ENCODE peak calls at places on chromosomes 6 and 20, in seven cellular contexts. One of them, this sample, is unnamed.

GRCh38 chr6:146526192-146526591 is 17.4 kb upstream of the RAB32 start:
- DNase-seq in aorta: no peak
- DNase-seq in body of pancreas: no peak
- DNase-seq in psoas muscle: no peak
- DNase-seq in spleen: no peak
- DNase-seq in heart right ventricle: no peak
- DNase-seq in Peyer's patch: no peak
- DNase-seq in this sample: no peak

GRCh38 chr20:41717464-41717863 is 99.3 kb upstream of the CHD6 start:
- DNase-seq in aorta: peak
- DNase-seq in body of pancreas: no peak
- DNase-seq in psoas muscle: no peak
- DNase-seq in spleen: no peak
- DNase-seq in heart right ventricle: no peak
- DNase-seq in Peyer's patch: no peak
- DNase-seq in this sample: no peak

GRCh38 chr6:149470948-149471347 is 13.9 kb downstream of the ZC3H12D start:
- DNase-seq in aorta: no peak
- DNase-seq in body of pancreas: no peak
- DNase-seq in psoas muscle: no peak
- DNase-seq in spleen: peak
- DNase-seq in heart right ventricle: no peak
- DNase-seq in Peyer's patch: no peak
- DNase-seq in this sample: no peak

GRCh38 chr20:34768105-34768504 is 57.3 kb downstream of the NCOA6 start:
- DNase-seq in aorta: no peak
- DNase-seq in body of pancreas: no peak
- DNase-seq in psoas muscle: no peak
- DNase-seq in spleen: no peak
- DNase-seq in heart right ventricle: no peak
- DNase-seq in Peyer's patch: no peak
- DNase-seq in this sample: no peak

GRCh38 chr6:118952683-118953082 is 17.7 kb upstream of the MCM9 start:
- DNase-seq in aorta: no peak
- DNase-seq in body of pancreas: no peak
- DNase-seq in psoas muscle: no peak
- DNase-seq in spleen: no peak
- DNase-seq in heart right ventricle: no peak
- DNase-seq in Peyer's patch: no peak
- DNase-seq in this sample: no peak

GRCh38 chr6:44727651-44728630 is 340.4 kb downstream of the CDC5L start:
- DNase-seq in aorta: no peak
- DNase-seq in body of pancreas: no peak
- DNase-seq in psoas muscle: no peak
- DNase-seq in spleen: no peak
- DNase-seq in heart right ventricle: no peak
- DNase-seq in Peyer's patch: no peak
- DNase-seq in this sample: no peak

GRCh38 chr20:11274137-11274536 is 600.3 kb upstream of the JAG1 start:
- DNase-seq in aorta: peak
- DNase-seq in body of pancreas: peak
- DNase-seq in psoas muscle: no peak
- DNase-seq in spleen: no peak
- DNase-seq in heart right ventricle: no peak
- DNase-seq in Peyer's patch: peak
- DNase-seq in this sample: peak

GRCh38 chr6:30097902-30098606 is 14.8 kb downstream of the TRIM31 start:
- DNase-seq in aorta: no peak
- DNase-seq in body of pancreas: no peak
- DNase-seq in psoas muscle: no peak
- DNase-seq in spleen: no peak
- DNase-seq in heart right ventricle: no peak
- DNase-seq in Peyer's patch: peak
- DNase-seq in this sample: no peak

GRCh38 chr6:168128631-168129291 is 49.7 kb upstream of the FRMD1 start:
- DNase-seq in aorta: no peak
- DNase-seq in body of pancreas: no peak
- DNase-seq in psoas muscle: no peak
- DNase-seq in spleen: no peak
- DNase-seq in heart right ventricle: no peak
- DNase-seq in Peyer's patch: peak
- DNase-seq in this sample: no peak

GRCh38 chr6:34484899-34485298 is 19.0 kb downstream of the PACSIN1 start:
- DNase-seq in aorta: no peak
- DNase-seq in body of pancreas: no peak
- DNase-seq in psoas muscle: no peak
- DNase-seq in spleen: peak
- DNase-seq in heart right ventricle: no peak
- DNase-seq in Peyer's patch: peak
- DNase-seq in this sample: no peak

GRCh38 chr20:61810066-61810708 is 255.5 kb downstream of the TAF4 start:
- DNase-seq in aorta: peak
- DNase-seq in body of pancreas: no peak
- DNase-seq in psoas muscle: no peak
- DNase-seq in spleen: peak
- DNase-seq in heart right ventricle: no peak
- DNase-seq in Peyer's patch: no peak
- DNase-seq in this sample: no peak

GRCh38 chr20:34992751-34993417 is 37.2 kb downstream of the MYH7B start:
- DNase-seq in aorta: no peak
- DNase-seq in body of pancreas: no peak
- DNase-seq in psoas muscle: no peak
- DNase-seq in spleen: no peak
- DNase-seq in heart right ventricle: no peak
- DNase-seq in Peyer's patch: no peak
- DNase-seq in this sample: no peak

GRCh38 chr20:54476336-54476928 is 1.0 kb downstream of the DOK5 start:
- DNase-seq in aorta: no peak
- DNase-seq in body of pancreas: no peak
- DNase-seq in psoas muscle: no peak
- DNase-seq in spleen: no peak
- DNase-seq in heart right ventricle: no peak
- DNase-seq in Peyer's patch: no peak
- DNase-seq in this sample: no peak

GRCh38 chr6:1916334-1916985 is 306.7 kb downstream of the FOXC1 start:
- DNase-seq in aorta: no peak
- DNase-seq in body of pancreas: no peak
- DNase-seq in psoas muscle: no peak
- DNase-seq in spleen: no peak
- DNase-seq in heart right ventricle: no peak
- DNase-seq in Peyer's patch: no peak
- DNase-seq in this sample: no peak

GRCh38 chr6:4210619-4211419 is 75.4 kb upstream of the ECI2 start:
- DNase-seq in aorta: peak
- DNase-seq in body of pancreas: peak
- DNase-seq in psoas muscle: peak
- DNase-seq in spleen: no peak
- DNase-seq in heart right ventricle: peak
- DNase-seq in Peyer's patch: peak
- DNase-seq in this sample: no peak

GRCh38 chr6:161367472-161367871 is 93.6 kb upstream of the AGPAT4 start:
- DNase-seq in aorta: no peak
- DNase-seq in body of pancreas: no peak
- DNase-seq in psoas muscle: no peak
- DNase-seq in spleen: no peak
- DNase-seq in heart right ventricle: no peak
- DNase-seq in Peyer's patch: peak
- DNase-seq in this sample: no peak

GRCh38 chr6:81130969-81131368 is 621.5 kb downstream of the TENT5A start:
- DNase-seq in aorta: no peak
- DNase-seq in body of pancreas: no peak
- DNase-seq in psoas muscle: no peak
- DNase-seq in spleen: no peak
- DNase-seq in heart right ventricle: no peak
- DNase-seq in Peyer's patch: no peak
- DNase-seq in this sample: no peak

GRCh38 chr6:153172815-153173214 is 41.7 kb upstream of the RGS17 start:
- DNase-seq in aorta: no peak
- DNase-seq in body of pancreas: no peak
- DNase-seq in psoas muscle: no peak
- DNase-seq in spleen: no peak
- DNase-seq in heart right ventricle: no peak
- DNase-seq in Peyer's patch: no peak
- DNase-seq in this sample: no peak

GRCh38 chr6:100130630-100131029 is 136.6 kb upstream of the MCHR2 start:
- DNase-seq in aorta: no peak
- DNase-seq in body of pancreas: no peak
- DNase-seq in psoas muscle: no peak
- DNase-seq in spleen: no peak
- DNase-seq in heart right ventricle: no peak
- DNase-seq in Peyer's patch: no peak
- DNase-seq in this sample: no peak

GRCh38 chr6:5990776-5991175 is 15.9 kb downstream of the NRN1 start:
- DNase-seq in aorta: no peak
- DNase-seq in body of pancreas: no peak
- DNase-seq in psoas muscle: no peak
- DNase-seq in spleen: no peak
- DNase-seq in heart right ventricle: no peak
- DNase-seq in Peyer's patch: no peak
- DNase-seq in this sample: no peak

GRCh38 chr20:56574531-56575142 is 41.6 kb downstream of the FAM209B start:
- DNase-seq in aorta: no peak
- DNase-seq in body of pancreas: no peak
- DNase-seq in psoas muscle: no peak
- DNase-seq in spleen: peak
- DNase-seq in heart right ventricle: no peak
- DNase-seq in Peyer's patch: no peak
- DNase-seq in this sample: no peak

GRCh38 chr6:113184291-113184690 is 672.9 kb upstream of the MARCKS start:
- DNase-seq in aorta: no peak
- DNase-seq in body of pancreas: no peak
- DNase-seq in psoas muscle: no peak
- DNase-seq in spleen: no peak
- DNase-seq in heart right ventricle: no peak
- DNase-seq in Peyer's patch: no peak
- DNase-seq in this sample: no peak

GRCh38 chr6:54737247-54737646 is 109.3 kb upstream of the FAM83B start:
- DNase-seq in aorta: no peak
- DNase-seq in body of pancreas: no peak
- DNase-seq in psoas muscle: no peak
- DNase-seq in spleen: no peak
- DNase-seq in heart right ventricle: no peak
- DNase-seq in Peyer's patch: peak
- DNase-seq in this sample: no peak

GRCh38 chr6:3305216-3305565 is 46.4 kb downstream of the PSMG4 start:
- DNase-seq in aorta: no peak
- DNase-seq in body of pancreas: no peak
- DNase-seq in psoas muscle: no peak
- DNase-seq in spleen: peak
- DNase-seq in heart right ventricle: no peak
- DNase-seq in Peyer's patch: peak
- DNase-seq in this sample: no peak

DNA sequence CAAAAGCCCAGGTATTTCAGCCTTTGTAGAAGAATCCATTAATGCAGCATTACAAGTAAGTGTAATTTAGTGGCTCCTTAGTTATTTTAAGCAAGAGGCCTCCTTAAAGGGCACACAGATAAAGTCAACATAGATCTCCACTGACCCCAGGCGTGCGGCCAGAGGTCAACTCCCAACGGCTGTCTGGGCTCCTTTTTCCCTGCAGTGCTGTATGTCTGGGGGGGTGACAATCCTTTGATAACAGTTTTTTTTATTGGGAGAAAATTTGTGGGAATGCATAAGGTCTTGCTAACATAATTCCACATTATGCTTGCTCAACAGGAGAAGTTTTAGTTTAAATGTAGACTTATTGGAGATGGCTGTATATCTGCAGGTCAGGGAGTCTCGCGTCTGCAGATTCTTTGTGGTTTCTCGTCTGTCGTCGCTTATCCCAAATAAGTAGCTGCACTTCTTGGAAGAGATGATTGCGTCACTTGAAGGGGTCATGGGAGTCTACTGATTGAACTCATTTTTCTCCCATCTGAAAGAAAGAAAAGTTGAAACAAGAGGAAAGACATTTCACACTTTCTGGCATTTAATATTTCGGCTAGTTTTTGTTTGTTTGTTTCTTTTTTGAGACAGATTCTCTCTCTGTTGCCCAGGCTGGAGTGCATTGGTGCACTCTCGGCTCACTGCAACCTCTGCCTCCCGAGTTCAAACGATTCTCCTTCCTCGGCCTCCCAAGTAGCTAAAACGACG is 151.7 kb upstream of the AKAP12 start:
- DNase-seq in aorta: no peak
- DNase-seq in body of pancreas: peak
- DNase-seq in psoas muscle: peak
- DNase-seq in spleen: no peak
- DNase-seq in heart right ventricle: peak
- DNase-seq in Peyer's patch: no peak
- DNase-seq in this sample: no peak
- H3K27ac ChIP-seq in aorta: no peak
- H3K27ac ChIP-seq in body of pancreas: no peak
- H3K27ac ChIP-seq in psoas muscle: no peak
- H3K27ac ChIP-seq in spleen: peak
- H3K27ac ChIP-seq in heart right ventricle: peak
- H3K27ac ChIP-seq in Peyer's patch: no peak
- H3K27ac ChIP-seq in this sample: no peak

GRCh38 chr6:48560408-48560807 is 449.4 kb upstream of the PTCHD4 start:
- DNase-seq in aorta: no peak
- DNase-seq in body of pancreas: no peak
- DNase-seq in psoas muscle: no peak
- DNase-seq in spleen: no peak
- DNase-seq in heart right ventricle: no peak
- DNase-seq in Peyer's patch: no peak
- DNase-seq in this sample: no peak
- H3K27ac ChIP-seq in aorta: no peak
- H3K27ac ChIP-seq in body of pancreas: no peak
- H3K27ac ChIP-seq in psoas muscle: no peak
- H3K27ac ChIP-seq in spleen: no peak
- H3K27ac ChIP-seq in heart right ventricle: no peak
- H3K27ac ChIP-seq in Peyer's patch: no peak
- H3K27ac ChIP-seq in this sample: no peak

GRCh38 chr20:25282034-25282781 is 34.3 kb downstream of the PYGB start:
- DNase-seq in aorta: peak
- DNase-seq in body of pancreas: no peak
- DNase-seq in psoas muscle: no peak
- DNase-seq in spleen: peak
- DNase-seq in heart right ventricle: no peak
- DNase-seq in Peyer's patch: peak
- DNase-seq in this sample: no peak
- H3K27ac ChIP-seq in aorta: no peak
- H3K27ac ChIP-seq in body of pancreas: no peak
- H3K27ac ChIP-seq in psoas muscle: peak
- H3K27ac ChIP-seq in spleen: peak
- H3K27ac ChIP-seq in heart right ventricle: no peak
- H3K27ac ChIP-seq in Peyer's patch: no peak
- H3K27ac ChIP-seq in this sample: no peak

DNA sequence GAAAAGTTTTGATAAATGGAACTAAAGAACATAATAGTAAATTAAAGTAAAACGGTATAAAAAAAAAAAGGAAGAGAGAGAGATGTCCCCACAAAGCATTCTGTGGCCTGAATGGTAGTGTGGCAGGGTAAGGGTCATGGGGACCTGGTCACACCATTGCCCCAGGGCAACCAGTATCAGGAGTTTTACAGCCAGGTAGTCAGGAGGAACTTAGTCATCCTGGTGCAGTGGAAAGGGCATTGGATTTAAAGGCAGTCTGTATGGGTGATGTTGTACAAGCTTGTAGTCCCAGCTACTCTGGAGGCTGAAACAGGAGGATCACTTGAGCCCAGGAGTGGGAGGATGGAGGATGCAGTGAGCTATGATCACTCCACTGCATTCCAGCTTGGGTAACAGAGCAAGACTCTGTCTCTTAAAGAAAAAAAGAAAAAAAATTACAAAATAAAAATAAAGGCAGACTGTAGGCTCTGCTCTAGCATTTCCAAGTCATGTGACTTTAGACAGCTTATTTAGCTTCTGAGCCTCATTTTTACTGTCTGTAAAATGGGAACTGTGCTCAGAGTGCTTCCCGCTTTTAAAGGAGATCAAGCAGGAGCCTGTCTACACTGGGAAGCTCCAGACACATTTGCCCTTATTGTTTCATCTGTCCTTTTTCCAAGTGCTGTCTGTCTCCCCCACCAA is 112.8 kb upstream of the ARMC2 start:
- DNase-seq in aorta: no peak
- DNase-seq in body of pancreas: no peak
- DNase-seq in psoas muscle: no peak
- DNase-seq in spleen: no peak
- DNase-seq in heart right ventricle: no peak
- DNase-seq in Peyer's patch: peak
- DNase-seq in this sample: no peak
- H3K27ac ChIP-seq in aorta: no peak
- H3K27ac ChIP-seq in body of pancreas: no peak
- H3K27ac ChIP-seq in psoas muscle: no peak
- H3K27ac ChIP-seq in spleen: no peak
- H3K27ac ChIP-seq in heart right ventricle: no peak
- H3K27ac ChIP-seq in Peyer's patch: peak
- H3K27ac ChIP-seq in this sample: no peak